ENCODE peak calls at places on chromosome 14, in five cellular contexts. Y is colonic mucosa; X is dermis blood vessel endothelial cell; T is ascending aorta; M is effector memory CD4-positive, alpha-beta T cell. S is an unnamed sample.
A peak's percentile ranks its signal among the peaks of the same experiment; 100 is the strongest.

GRCh38 chr14:39339003-39339402 is 93.2 kb downstream of the FBXO33 start:
- DNase-seq in T (no peak), M (no peak), X (no peak), Y (no peak), S (no peak)

GRCh38 chr14:100813291-100813690 is 12.6 kb upstream of the MEG3 start:
- DNase-seq in T (no peak), Y (no peak), M (no peak), X (no peak), S (no peak)

GRCh38 chr14:42428996-42429395 is 822.3 kb downstream of the LRFN5 start:
- DNase-seq in X (no peak), T (no peak), Y (no peak), M (no peak), S (no peak)

GRCh38 chr14:32565256-32565655 is 236.2 kb downstream of the AKAP6 start:
- DNase-seq in Y (no peak), T (no peak), X (no peak), M (no peak), S (no peak)

GRCh38 chr14:93045965-93046695 is 69.6 kb downstream of the ITPK1 start:
- DNase-seq in M (no peak), T (no peak), X (peak; percentile 55), Y (peak; percentile 61), S (peak; percentile 62)

GRCh38 chr14:100955201-100955600 is 51.7 kb upstream of the RTL1 start:
- DNase-seq in X (peak; percentile 16), T (no peak), M (no peak), Y (no peak), S (no peak)

GRCh38 chr14:103552011-103552797 is 10.3 kb downstream of the BAG5 start:
- DNase-seq in M (no peak), Y (no peak), T (peak; percentile 86), X (no peak), S (peak; percentile 27)

GRCh38 chr14:63164108-63164683 is 40.0 kb upstream of the RHOJ start:
- DNase-seq in Y (no peak), T (no peak), M (no peak), X (peak; percentile 12), S (no peak)

GRCh38 chr14:89249296-89249565 is 167.8 kb downstream of the FOXN3 start:
- DNase-seq in X (no peak), Y (no peak), T (peak; percentile 22), M (no peak), S (no peak)

GRCh38 chr14:93003945-93004698 is 81.2 kb downstream of the CHGA start:
- DNase-seq in T (no peak), Y (no peak), X (no peak), M (no peak), S (no peak)

GRCh38 chr14:43123544-43123943 is 1383.5 kb downstream of the FSCB start:
- DNase-seq in M (no peak), T (no peak), Y (no peak), X (no peak), S (no peak)

GRCh38 chr14:22843123-22843925 is 6.9 kb downstream of the MMP14 start:
- DNase-seq in Y (no peak), M (no peak), T (no peak), X (no peak), S (no peak)

GRCh38 chr14:34053666-34054065 is 102.8 kb upstream of the EGLN3 start:
- DNase-seq in Y (peak; percentile 45), T (no peak), M (no peak), X (peak; percentile 54), S (peak; percentile 44)

GRCh38 chr14:99822166-99822527 is 28.9 kb downstream of the EML1 start:
- DNase-seq in Y (no peak), X (peak; percentile 29), T (no peak), M (no peak), S (no peak)

S was measured in mucosa of descending colon.